ENCODE peak calls at places on chromosomes 3 and 15, in eight cellular contexts. U, F, Y, S, Q, O, G and H are unnamed samples.

GRCh38 chr15:90336705-90337141 is 15.4 kb upstream of the ZNF774 start:
- DNase-seq in U (no peak), F (no peak), Y (no peak), S (no peak), Q (no peak), O (no peak), G (peak), H (no peak)

GRCh38 chr3:66496731-66497130 is 4.1 kb downstream of the LRIG1 start:
- DNase-seq in U (peak), F (no peak), Y (no peak), S (no peak), Q (no peak), O (no peak), G (no peak), H (no peak)

GRCh38 chr15:58590901-58591300 is 158.6 kb downstream of the ADAM10 start:
- DNase-seq in U (no peak), F (no peak), Y (no peak), S (no peak), Q (peak), O (no peak), G (no peak), H (no peak)

GRCh38 chr15:67086650-67086941 is 21.2 kb downstream of the SMAD3 start:
- DNase-seq in U (no peak), F (no peak), Y (no peak), S (no peak), Q (no peak), O (no peak), G (no peak), H (no peak)

GRCh38 chr3:148128136-148128535 is 569.6 kb upstream of the AGTR1 start:
- DNase-seq in U (no peak), F (no peak), Y (no peak), S (no peak), Q (peak), O (no peak), G (no peak), H (no peak)

GRCh38 chr15:62528505-62528904 is 363.4 kb upstream of the C2CD4B start:
- DNase-seq in U (no peak), F (no peak), Y (no peak), S (no peak), Q (no peak), O (no peak), G (no peak), H (no peak)

GRCh38 chr3:171944109-171945016 is 95.0 kb upstream of the FNDC3B start:
- DNase-seq in U (no peak), F (no peak), Y (no peak), S (no peak), Q (no peak), O (no peak), G (no peak), H (no peak)

GRCh38 chr3:105527949-105528348 is 161.2 kb downstream of the ALCAM start:
- DNase-seq in U (no peak), F (no peak), Y (no peak), S (no peak), Q (no peak), O (no peak), G (no peak), H (no peak)

GRCh38 chr15:55740981-55741591 is 1.9 kb downstream of the PRTG start:
- DNase-seq in U (no peak), F (no peak), Y (no peak), S (no peak), Q (no peak), O (no peak), G (no peak), H (no peak)

GRCh38 chr15:92733934-92734521 is 78.5 kb upstream of the FAM174B start:
- DNase-seq in U (no peak), F (no peak), Y (peak), S (peak), Q (no peak), O (no peak), G (no peak), H (no peak)
- H3K4me3 ChIP-seq in U (no peak), F (peak), Y (peak), S (peak), Q (no peak), O (no peak), G (peak), H (peak)

DNA sequence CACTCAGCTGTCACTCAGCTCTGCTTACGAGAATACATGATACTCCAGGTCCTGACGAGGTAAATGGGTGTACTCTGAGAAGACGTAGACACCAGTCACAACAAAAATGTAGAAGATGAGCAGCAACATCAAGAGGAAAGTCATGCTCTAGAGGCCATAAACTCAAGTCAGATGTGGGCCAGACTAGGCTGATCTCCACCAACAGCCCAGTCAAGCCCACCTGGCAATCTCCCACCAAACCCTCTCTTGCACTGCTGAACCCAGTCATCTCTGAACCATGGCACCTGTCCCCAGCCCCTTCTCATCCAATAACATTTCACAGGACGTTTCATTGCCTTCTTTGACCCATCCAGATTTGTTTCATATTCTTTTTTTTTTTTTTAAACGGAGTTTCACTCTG is 10.8 kb upstream of the PDIA3 start:
- DNase-seq in U (no peak), F (no peak), Y (no peak), S (no peak), Q (no peak), O (no peak), G (no peak), H (no peak)
- TF ChIP-seq CTCF in U (no peak), F (no peak), Y (no peak), S (no peak), Q (no peak), O (no peak), G (no peak), H (no peak)

GRCh38 chr3:179771797-179772196 is 119.0 kb downstream of the USP13 start:
- DNase-seq in U (no peak), F (no peak), Y (no peak), S (no peak), Q (no peak), O (no peak), G (no peak), H (no peak)

GRCh38 chr3:179772297-179772696 is 119.5 kb downstream of the USP13 start:
- DNase-seq in U (no peak), F (no peak), Y (no peak), S (no peak), Q (no peak), O (no peak), G (no peak), H (no peak)

GRCh38 chr3:179769411-179770247 is 116.8 kb downstream of the USP13 start:
- DNase-seq in U (no peak), F (no peak), Y (no peak), S (no peak), Q (no peak), O (no peak), G (no peak), H (no peak)

DNA sequence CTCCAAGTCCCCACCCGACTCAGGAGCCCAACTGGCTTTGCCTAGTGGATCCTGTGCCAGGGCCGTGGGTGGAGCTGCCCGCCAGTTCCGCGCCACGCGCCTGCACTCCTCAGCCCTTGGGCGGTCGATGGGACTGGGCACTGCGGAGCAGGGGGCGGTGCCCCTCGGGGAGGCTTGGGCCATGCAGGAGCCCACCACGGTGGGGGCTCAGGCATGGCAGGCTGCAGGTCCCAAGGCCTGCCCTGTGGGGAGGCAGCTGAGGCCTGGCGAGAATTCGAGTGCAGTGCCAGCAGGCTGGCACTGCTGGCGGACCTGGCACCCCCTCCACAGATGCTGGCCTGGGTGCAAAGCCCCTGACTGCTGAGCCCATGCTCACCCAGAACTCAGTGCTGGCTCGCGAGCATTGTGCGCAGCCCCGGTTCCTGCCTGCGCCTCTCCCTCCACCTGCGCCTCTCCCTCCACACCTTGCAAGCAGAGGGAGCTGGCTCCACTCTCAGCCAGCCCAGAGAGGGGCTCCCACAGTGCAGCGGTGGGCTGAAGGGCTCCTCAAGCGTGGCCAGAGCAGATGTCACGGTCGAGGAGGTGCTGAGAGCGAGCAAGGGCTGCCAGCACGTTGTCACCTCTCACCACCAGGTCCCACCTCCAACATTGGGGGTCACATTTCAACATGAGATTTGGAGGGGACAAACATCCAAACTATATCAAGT is 122.7 kb downstream of the USP13 start:
- DNase-seq in U (no peak), F (no peak), Y (no peak), S (no peak), Q (no peak), O (no peak), G (no peak), H (no peak)
- H3K27ac ChIP-seq in U (no peak), F (no peak), Y (no peak), S (no peak), Q (no peak), O (no peak), G (no peak), H (no peak)

GRCh38 chr15:40339621-40339945 is 1.2 kb downstream of the CCDC9B start:
- DNase-seq in U (no peak), F (peak), Y (no peak), S (no peak), Q (no peak), O (no peak), G (no peak), H (no peak)
- H3K4me3 ChIP-seq in U (no peak), F (peak), Y (no peak), S (peak), Q (no peak), O (peak), G (peak), H (peak)

GRCh38 chr3:127761101-127761802 is 61.1 kb downstream of the MGLL start:
- DNase-seq in U (no peak), F (peak), Y (no peak), S (no peak), Q (no peak), O (no peak), G (no peak), H (no peak)
- TF ChIP-seq CTCF in U (no peak), F (peak), Y (no peak), S (peak), Q (no peak), O (no peak), G (peak), H (no peak)

GRCh38 chr3:49476563-49476962 is 6.5 kb downstream of the DAG1 start:
- DNase-seq in U (no peak), F (no peak), Y (peak), S (no peak), Q (no peak), O (no peak), G (no peak), H (no peak)
- H3K27ac ChIP-seq in U (no peak), F (no peak), Y (no peak), S (no peak), Q (no peak), O (no peak), G (no peak), H (no peak)